ENCODE peak calls at places on chromosomes 16 and 17, in ten cellular contexts. One of them, this sample, is unnamed.

GRCh38 chr16:53744449-53744848 is 40.5 kb downstream of the FTO start:
- DNase-seq in EH: no peak
- DNase-seq in activated T-helper 9 cell treated with anti-CD3 and anti-CD28 coated beads, Interleukin-2, amount 50 U/mL, for 16 hours: no peak
- DNase-seq in fibroblast of the conjunctiva: no peak
- DNase-seq in HCEC 1CT: no peak
- DNase-seq in NCI-H345: no peak
- DNase-seq in cardiac fibroblast: no peak
- DNase-seq in posterior vena cava: no peak
- DNase-seq in stomach: no peak
- DNase-seq in A549: no peak
- DNase-seq in this sample: no peak

GRCh38 chr16:52611817-52612673 is 65.1 kb upstream of the TOX3 start:
- DNase-seq in A549: peak; percentile 18
- DNase-seq in EH: no peak
- DNase-seq in stomach: peak; percentile 44
- DNase-seq in posterior vena cava: no peak
- DNase-seq in HCEC 1CT: no peak
- DNase-seq in NCI-H345: peak; percentile 83
- DNase-seq in fibroblast of the conjunctiva: no peak
- DNase-seq in cardiac fibroblast: no peak
- DNase-seq in activated T-helper 9 cell treated with anti-CD3 and anti-CD28 coated beads, Interleukin-2, amount 50 U/mL, for 16 hours: no peak
- DNase-seq in this sample: no peak

GRCh38 chr17:77358801-77359716 is 218.3 kb downstream of the SEC14L1 start:
- DNase-seq in posterior vena cava: no peak
- DNase-seq in fibroblast of the conjunctiva: no peak
- DNase-seq in EH: no peak
- DNase-seq in cardiac fibroblast: no peak
- DNase-seq in NCI-H345: no peak
- DNase-seq in A549: no peak
- DNase-seq in activated T-helper 9 cell treated with anti-CD3 and anti-CD28 coated beads, Interleukin-2, amount 50 U/mL, for 16 hours: no peak
- DNase-seq in HCEC 1CT: no peak
- DNase-seq in stomach: peak; percentile 9
- DNase-seq in this sample: no peak

GRCh38 chr17:43140396-43141332 is 15.5 kb upstream of the BRCA1 start:
- DNase-seq in EH: no peak
- DNase-seq in cardiac fibroblast: no peak
- DNase-seq in HCEC 1CT: no peak
- DNase-seq in A549: no peak
- DNase-seq in fibroblast of the conjunctiva: no peak
- DNase-seq in NCI-H345: no peak
- DNase-seq in posterior vena cava: no peak
- DNase-seq in activated T-helper 9 cell treated with anti-CD3 and anti-CD28 coated beads, Interleukin-2, amount 50 U/mL, for 16 hours: no peak
- DNase-seq in stomach: no peak
- DNase-seq in this sample: no peak

GRCh38 chr17:63699638-63700527 is at the start of gene LIMD2:
- DNase-seq in activated T-helper 9 cell treated with anti-CD3 and anti-CD28 coated beads, Interleukin-2, amount 50 U/mL, for 16 hours: peak; percentile 77
- DNase-seq in cardiac fibroblast: no peak
- DNase-seq in NCI-H345: peak; percentile 76
- DNase-seq in EH: peak; percentile 56
- DNase-seq in A549: peak; percentile 69
- DNase-seq in HCEC 1CT: no peak
- DNase-seq in fibroblast of the conjunctiva: no peak
- DNase-seq in posterior vena cava: peak; percentile 87
- DNase-seq in stomach: peak; percentile 66
- DNase-seq in this sample: no peak

GRCh38 chr17:51257150-51258081 is 2.4 kb downstream of the MBTD1 start:
- DNase-seq in fibroblast of the conjunctiva: no peak
- DNase-seq in posterior vena cava: no peak
- DNase-seq in NCI-H345: no peak
- DNase-seq in A549: no peak
- DNase-seq in activated T-helper 9 cell treated with anti-CD3 and anti-CD28 coated beads, Interleukin-2, amount 50 U/mL, for 16 hours: no peak
- DNase-seq in EH: peak; percentile 39
- DNase-seq in cardiac fibroblast: no peak
- DNase-seq in stomach: no peak
- DNase-seq in HCEC 1CT: no peak
- DNase-seq in this sample: no peak

GRCh38 chr17:50547736-50548083 is 736 bp downstream of the SPATA20 start:
- DNase-seq in cardiac fibroblast: no peak
- DNase-seq in A549: no peak
- DNase-seq in NCI-H345: no peak
- DNase-seq in posterior vena cava: no peak
- DNase-seq in stomach: peak; percentile 49
- DNase-seq in activated T-helper 9 cell treated with anti-CD3 and anti-CD28 coated beads, Interleukin-2, amount 50 U/mL, for 16 hours: no peak
- DNase-seq in fibroblast of the conjunctiva: no peak
- DNase-seq in HCEC 1CT: no peak
- DNase-seq in EH: peak; percentile 22
- DNase-seq in this sample: no peak

GRCh38 chr16:89175280-89176146 is 4.0 kb downstream of the CDH15 start:
- DNase-seq in A549: no peak
- DNase-seq in posterior vena cava: no peak
- DNase-seq in cardiac fibroblast: no peak
- DNase-seq in fibroblast of the conjunctiva: no peak
- DNase-seq in HCEC 1CT: no peak
- DNase-seq in activated T-helper 9 cell treated with anti-CD3 and anti-CD28 coated beads, Interleukin-2, amount 50 U/mL, for 16 hours: no peak
- DNase-seq in EH: no peak
- DNase-seq in NCI-H345: no peak
- DNase-seq in stomach: no peak
- DNase-seq in this sample: no peak

GRCh38 chr16:17235147-17235817 is 235.5 kb downstream of the XYLT1 start:
- DNase-seq in activated T-helper 9 cell treated with anti-CD3 and anti-CD28 coated beads, Interleukin-2, amount 50 U/mL, for 16 hours: no peak
- DNase-seq in cardiac fibroblast: peak; percentile 23
- DNase-seq in NCI-H345: no peak
- DNase-seq in fibroblast of the conjunctiva: no peak
- DNase-seq in HCEC 1CT: no peak
- DNase-seq in stomach: no peak
- DNase-seq in EH: no peak
- DNase-seq in posterior vena cava: no peak
- DNase-seq in A549: no peak
- DNase-seq in this sample: no peak

GRCh38 chr16:84478172-84478948 is 26.1 kb downstream of the MEAK7 start:
- DNase-seq in fibroblast of the conjunctiva: no peak
- DNase-seq in A549: no peak
- DNase-seq in EH: peak; percentile 77
- DNase-seq in posterior vena cava: peak; percentile 66
- DNase-seq in NCI-H345: no peak
- DNase-seq in cardiac fibroblast: peak; percentile 67
- DNase-seq in stomach: peak; percentile 14
- DNase-seq in activated T-helper 9 cell treated with anti-CD3 and anti-CD28 coated beads, Interleukin-2, amount 50 U/mL, for 16 hours: no peak
- DNase-seq in HCEC 1CT: peak; percentile 64
- DNase-seq in this sample: peak; percentile 50

GRCh38 chr16:11914210-11914758 is 1.5 kb downstream of the GSPT1 start:
- DNase-seq in fibroblast of the conjunctiva: no peak
- DNase-seq in cardiac fibroblast: no peak
- DNase-seq in stomach: no peak
- DNase-seq in EH: no peak
- DNase-seq in NCI-H345: no peak
- DNase-seq in activated T-helper 9 cell treated with anti-CD3 and anti-CD28 coated beads, Interleukin-2, amount 50 U/mL, for 16 hours: no peak
- DNase-seq in HCEC 1CT: no peak
- DNase-seq in posterior vena cava: no peak
- DNase-seq in A549: no peak
- DNase-seq in this sample: no peak

GRCh38 chr17:42289863-42290165 is 1.5 kb downstream of the STAT5A start:
- DNase-seq in cardiac fibroblast: no peak
- DNase-seq in fibroblast of the conjunctiva: no peak
- DNase-seq in activated T-helper 9 cell treated with anti-CD3 and anti-CD28 coated beads, Interleukin-2, amount 50 U/mL, for 16 hours: peak; percentile 59
- DNase-seq in posterior vena cava: peak; percentile 66
- DNase-seq in stomach: no peak
- DNase-seq in HCEC 1CT: no peak
- DNase-seq in NCI-H345: no peak
- DNase-seq in EH: no peak
- DNase-seq in A549: no peak
- DNase-seq in this sample: no peak

GRCh38 chr17:7932483-7932891 is 481 bp downstream of the CNTROB start:
- DNase-seq in fibroblast of the conjunctiva: no peak
- DNase-seq in HCEC 1CT: peak; percentile 23
- DNase-seq in stomach: no peak
- DNase-seq in A549: peak; percentile 73
- DNase-seq in EH: peak; percentile 46
- DNase-seq in activated T-helper 9 cell treated with anti-CD3 and anti-CD28 coated beads, Interleukin-2, amount 50 U/mL, for 16 hours: no peak
- DNase-seq in cardiac fibroblast: peak; percentile 42
- DNase-seq in NCI-H345: no peak
- DNase-seq in posterior vena cava: no peak
- DNase-seq in this sample: peak; percentile 39

GRCh38 chr16:825298-826061 is 24.9 kb upstream of the GNG13 start:
- DNase-seq in A549: no peak
- DNase-seq in fibroblast of the conjunctiva: no peak
- DNase-seq in HCEC 1CT: no peak
- DNase-seq in stomach: no peak
- DNase-seq in activated T-helper 9 cell treated with anti-CD3 and anti-CD28 coated beads, Interleukin-2, amount 50 U/mL, for 16 hours: no peak
- DNase-seq in NCI-H345: peak; percentile 57
- DNase-seq in EH: peak; percentile 16
- DNase-seq in posterior vena cava: peak; percentile 83
- DNase-seq in cardiac fibroblast: no peak
- DNase-seq in this sample: no peak

GRCh38 chr17:63918305-63918704 is 334 bp downstream of the GH1 start:
- DNase-seq in activated T-helper 9 cell treated with anti-CD3 and anti-CD28 coated beads, Interleukin-2, amount 50 U/mL, for 16 hours: no peak
- DNase-seq in NCI-H345: no peak
- DNase-seq in A549: no peak
- DNase-seq in cardiac fibroblast: no peak
- DNase-seq in stomach: no peak
- DNase-seq in posterior vena cava: no peak
- DNase-seq in fibroblast of the conjunctiva: no peak
- DNase-seq in EH: no peak
- DNase-seq in HCEC 1CT: no peak
- DNase-seq in this sample: no peak

GRCh38 chr16:11404608-11405007 is 59.3 kb downstream of the RMI2 start:
- DNase-seq in A549: no peak
- DNase-seq in stomach: no peak
- DNase-seq in EH: no peak
- DNase-seq in fibroblast of the conjunctiva: no peak
- DNase-seq in posterior vena cava: no peak
- DNase-seq in NCI-H345: no peak
- DNase-seq in cardiac fibroblast: no peak
- DNase-seq in activated T-helper 9 cell treated with anti-CD3 and anti-CD28 coated beads, Interleukin-2, amount 50 U/mL, for 16 hours: no peak
- DNase-seq in HCEC 1CT: no peak
- DNase-seq in this sample: no peak

GRCh38 chr17:42519546-42520444 is 16.2 kb upstream of the NAGLU start:
- DNase-seq in posterior vena cava: peak; percentile 97
- DNase-seq in EH: peak; percentile 100
- DNase-seq in activated T-helper 9 cell treated with anti-CD3 and anti-CD28 coated beads, Interleukin-2, amount 50 U/mL, for 16 hours: no peak
- DNase-seq in NCI-H345: no peak
- DNase-seq in cardiac fibroblast: peak; percentile 99
- DNase-seq in stomach: peak; percentile 77
- DNase-seq in HCEC 1CT: peak; percentile 99
- DNase-seq in A549: peak; percentile 96
- DNase-seq in fibroblast of the conjunctiva: peak; percentile 99
- DNase-seq in this sample: peak; percentile 99

GRCh38 chr17:79803997-79804855 is 7.3 kb upstream of the CBX8 start:
- DNase-seq in EH: peak; percentile 26
- DNase-seq in fibroblast of the conjunctiva: no peak
- DNase-seq in posterior vena cava: no peak
- DNase-seq in stomach: no peak
- DNase-seq in A549: no peak
- DNase-seq in HCEC 1CT: no peak
- DNase-seq in NCI-H345: peak; percentile 37
- DNase-seq in activated T-helper 9 cell treated with anti-CD3 and anti-CD28 coated beads, Interleukin-2, amount 50 U/mL, for 16 hours: peak; percentile 60
- DNase-seq in cardiac fibroblast: no peak
- DNase-seq in this sample: no peak

GRCh38 chr17:41965694-41966375 is 760 bp upstream of the CNP start:
- DNase-seq in cardiac fibroblast: peak; percentile 44
- DNase-seq in activated T-helper 9 cell treated with anti-CD3 and anti-CD28 coated beads, Interleukin-2, amount 50 U/mL, for 16 hours: peak; percentile 49
- DNase-seq in HCEC 1CT: peak; percentile 23
- DNase-seq in stomach: peak; percentile 89
- DNase-seq in EH: peak; percentile 66
- DNase-seq in A549: peak; percentile 74
- DNase-seq in fibroblast of the conjunctiva: no peak
- DNase-seq in posterior vena cava: peak; percentile 84
- DNase-seq in NCI-H345: peak; percentile 98
- DNase-seq in this sample: peak; percentile 36

GRCh38 chr17:76935331-76935730 is 67.1 kb downstream of the MGAT5B start:
- DNase-seq in HCEC 1CT: peak; percentile 36
- DNase-seq in posterior vena cava: no peak
- DNase-seq in fibroblast of the conjunctiva: no peak
- DNase-seq in cardiac fibroblast: peak; percentile 25
- DNase-seq in EH: peak; percentile 72
- DNase-seq in A549: no peak
- DNase-seq in activated T-helper 9 cell treated with anti-CD3 and anti-CD28 coated beads, Interleukin-2, amount 50 U/mL, for 16 hours: no peak
- DNase-seq in stomach: no peak
- DNase-seq in NCI-H345: no peak
- DNase-seq in this sample: peak; percentile 36

GRCh38 chr16:71364306-71364705 is 5.8 kb downstream of the CALB2 start:
- DNase-seq in posterior vena cava: no peak
- DNase-seq in A549: no peak
- DNase-seq in fibroblast of the conjunctiva: no peak
- DNase-seq in activated T-helper 9 cell treated with anti-CD3 and anti-CD28 coated beads, Interleukin-2, amount 50 U/mL, for 16 hours: no peak
- DNase-seq in HCEC 1CT: no peak
- DNase-seq in cardiac fibroblast: no peak
- DNase-seq in EH: no peak
- DNase-seq in NCI-H345: no peak
- DNase-seq in stomach: no peak
- DNase-seq in this sample: no peak

GRCh38 chr17:43366809-43367587 is 31.8 kb upstream of the ARL4D start:
- DNase-seq in cardiac fibroblast: no peak
- DNase-seq in activated T-helper 9 cell treated with anti-CD3 and anti-CD28 coated beads, Interleukin-2, amount 50 U/mL, for 16 hours: no peak
- DNase-seq in NCI-H345: no peak
- DNase-seq in stomach: no peak
- DNase-seq in A549: no peak
- DNase-seq in EH: peak; percentile 46
- DNase-seq in HCEC 1CT: no peak
- DNase-seq in posterior vena cava: no peak
- DNase-seq in fibroblast of the conjunctiva: no peak
- DNase-seq in this sample: peak; percentile 46

GRCh38 chr17:48051706-48052486 is 3.7 kb downstream of the NFE2L1 start:
- DNase-seq in HCEC 1CT: peak; percentile 58
- DNase-seq in cardiac fibroblast: peak; percentile 94
- DNase-seq in stomach: peak; percentile 38
- DNase-seq in NCI-H345: no peak
- DNase-seq in fibroblast of the conjunctiva: peak; percentile 95
- DNase-seq in A549: no peak
- DNase-seq in EH: peak; percentile 85
- DNase-seq in activated T-helper 9 cell treated with anti-CD3 and anti-CD28 coated beads, Interleukin-2, amount 50 U/mL, for 16 hours: no peak
- DNase-seq in posterior vena cava: peak; percentile 78
- DNase-seq in this sample: peak; percentile 98

GRCh38 chr17:34434065-34434464 is 71.0 kb upstream of the CCL1 start:
- DNase-seq in fibroblast of the conjunctiva: no peak
- DNase-seq in posterior vena cava: no peak
- DNase-seq in NCI-H345: no peak
- DNase-seq in A549: no peak
- DNase-seq in cardiac fibroblast: no peak
- DNase-seq in activated T-helper 9 cell treated with anti-CD3 and anti-CD28 coated beads, Interleukin-2, amount 50 U/mL, for 16 hours: no peak
- DNase-seq in EH: no peak
- DNase-seq in stomach: no peak
- DNase-seq in HCEC 1CT: no peak
- DNase-seq in this sample: no peak

GRCh38 chr17:30589431-30589830 is 112.2 kb downstream of the GOSR1 start:
- DNase-seq in posterior vena cava: no peak
- DNase-seq in NCI-H345: no peak
- DNase-seq in HCEC 1CT: no peak
- DNase-seq in stomach: no peak
- DNase-seq in cardiac fibroblast: no peak
- DNase-seq in EH: no peak
- DNase-seq in A549: no peak
- DNase-seq in activated T-helper 9 cell treated with anti-CD3 and anti-CD28 coated beads, Interleukin-2, amount 50 U/mL, for 16 hours: no peak
- DNase-seq in fibroblast of the conjunctiva: no peak
- DNase-seq in this sample: no peak